ENCODE peak calls at places on chromosomes 16 and 17, in five cellular contexts. S is A549, G is heart right ventricle, U is ovary, Y is GM23338. E is an unnamed sample. For H3K4me1, the result is how much of the 10 kb centered on the place peaks cover.

GRCh38 chr16:46753015-46753414 is 4.9 kb upstream of the MYLK3 start:
- DNase-seq in U (no peak), S (no peak), Y (no peak), G (no peak), E (no peak)

GRCh38 chr17:1762233-1762905 is 509 bp downstream of the SERPINF1 start:
- DNase-seq in Y (peak), G (peak), U (peak), S (no peak), E (peak)

GRCh38 chr16:10009691-10010090 is 172.5 kb downstream of the GRIN2A start:
- DNase-seq in Y (no peak), G (no peak), S (no peak), U (no peak), E (no peak)

GRCh38 chr17:79844869-79845600 is 5.8 kb upstream of the CBX4 start:
- DNase-seq in S (peak), G (peak), Y (peak), U (peak), E (peak)

GRCh38 chr16:74757347-74757746 is 17.3 kb downstream of the FA2H start:
- DNase-seq in Y (no peak), S (no peak), U (no peak), G (no peak), E (no peak)

GRCh38 chr17:7383742-7384488 is 3.0 kb downstream of the TNK1 start:
- DNase-seq in G (no peak), S (no peak), Y (peak), U (peak), E (no peak)

GRCh38 chr17:4003501-4004421 is 39.5 kb upstream of the ATP2A3 start:
- DNase-seq in Y (peak), U (no peak), S (no peak), G (peak), E (peak)

GRCh38 chr17:19418312-19418992 is 7.4 kb downstream of the RNF112 start:
- DNase-seq in U (no peak), S (peak), Y (no peak), G (no peak), E (no peak)

GRCh38 chr16:85659805-85660511 is 28.8 kb downstream of the GINS2 start:
- DNase-seq in Y (peak), S (peak), U (peak), G (peak), E (peak)

GRCh38 chr16:74984194-74984669 is 691 bp downstream of the WDR59 start:
- DNase-seq in U (no peak), S (peak), G (no peak), Y (no peak), E (no peak)

DNA sequence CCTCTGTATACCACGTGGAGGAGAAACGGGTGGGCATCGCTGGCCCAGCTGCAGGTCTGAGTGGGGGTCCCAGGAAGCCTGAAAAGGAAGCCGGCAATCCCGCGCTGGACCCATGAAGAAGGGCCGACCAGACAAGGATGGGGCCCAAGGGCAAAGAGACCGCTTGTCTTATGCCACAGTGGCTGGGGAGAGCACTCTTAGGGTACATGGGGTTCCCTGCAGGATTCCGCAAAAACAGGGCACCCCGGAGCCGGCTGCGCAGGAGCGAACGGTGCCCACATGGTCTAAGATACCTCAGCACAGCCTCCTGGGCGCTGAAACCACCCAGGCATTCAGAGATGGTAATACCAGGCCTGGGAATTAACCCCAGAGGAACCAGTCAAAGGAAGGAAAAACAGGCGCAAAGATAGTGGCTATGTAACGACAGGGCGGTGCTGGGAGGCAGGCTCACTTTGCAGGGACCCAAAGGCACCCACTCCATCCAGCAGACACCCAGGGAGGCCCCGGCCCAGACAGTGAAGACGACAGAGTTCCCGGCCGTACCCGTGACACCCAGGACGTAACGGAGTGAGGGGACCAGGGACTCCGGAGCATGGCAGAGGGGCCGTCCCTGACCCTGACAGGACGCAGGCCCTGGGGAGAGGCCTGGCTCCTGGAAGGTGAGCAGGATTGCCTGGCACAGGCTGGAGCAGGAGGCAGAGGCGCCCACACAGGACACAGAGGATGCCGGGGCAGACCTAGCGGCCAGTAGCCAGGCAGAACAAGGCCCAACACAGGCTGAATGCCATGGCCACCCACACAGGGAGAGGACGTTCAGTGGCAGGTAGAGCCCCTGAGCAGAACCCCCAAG is 10.3 kb downstream of the PIEZO1 start:
- DNase-seq in G (no peak), U (no peak), Y (no peak), S (no peak), E (no peak)
- H3K4me1 ChIP-seq in G (half or more), U (under half), Y (under half), S (under half), E (half or more)

DNA sequence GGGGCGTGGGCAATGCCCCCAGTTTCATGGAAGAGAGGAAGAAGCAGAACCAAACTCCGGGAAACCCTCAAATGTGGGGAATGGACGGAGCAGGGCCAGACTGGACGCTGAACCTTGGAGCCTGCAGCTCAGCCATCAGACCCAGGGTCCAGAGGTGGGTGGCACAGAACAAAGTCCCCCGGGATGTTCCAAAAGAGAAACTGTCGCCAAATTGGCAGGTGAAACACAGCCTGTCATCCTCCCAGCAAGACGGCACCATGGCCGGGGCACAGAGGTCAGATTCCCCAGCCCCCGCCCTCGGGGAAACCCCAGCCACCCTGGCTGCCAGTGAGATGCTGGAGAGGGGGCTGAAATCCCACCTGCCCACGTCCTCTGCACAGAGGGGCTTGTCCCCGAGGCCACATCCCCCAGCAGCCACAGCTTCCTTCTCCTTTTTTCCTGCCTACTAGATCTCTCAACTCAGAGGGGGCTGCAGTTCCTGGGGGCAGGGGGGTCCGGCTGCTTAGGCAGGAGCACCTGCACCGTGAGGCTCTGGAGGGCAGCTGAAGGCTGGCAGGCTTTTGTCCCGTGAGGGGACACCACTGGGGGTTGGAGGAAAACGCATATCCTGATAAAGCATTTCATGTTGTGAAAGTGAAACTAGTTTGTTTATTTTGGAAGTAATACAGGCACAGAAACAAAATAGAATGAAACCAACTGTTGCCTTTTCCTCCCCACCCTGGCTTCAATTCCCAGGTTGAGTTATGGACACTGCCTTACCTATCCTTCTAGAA is 1.2 kb upstream of the SECTM1 start:
- DNase-seq in S (no peak), G (no peak), U (no peak), Y (no peak), E (no peak)
- H3K4me1 ChIP-seq in S (half or more), G (under half), U (under half), Y (under half), E (under half)

GRCh38 chr16:29818082-29818481 is 2.1 kb downstream of the PAGR1 start:
- DNase-seq in U (no peak), S (no peak), G (no peak), Y (no peak), E (no peak)

GRCh38 chr16:29819506-29819905 is 756 bp upstream of the MVP start:
- DNase-seq in S (peak), G (no peak), U (no peak), Y (no peak), E (no peak)

GRCh38 chr16:29820271-29820701 is at the start of gene MVP:
- DNase-seq in G (peak), S (peak), U (peak), Y (no peak), E (no peak)

GRCh38 chr16:29821663-29822115 is 1.4 kb downstream of the MVP start:
- DNase-seq in G (no peak), Y (no peak), S (peak), U (peak), E (no peak)

DNA sequence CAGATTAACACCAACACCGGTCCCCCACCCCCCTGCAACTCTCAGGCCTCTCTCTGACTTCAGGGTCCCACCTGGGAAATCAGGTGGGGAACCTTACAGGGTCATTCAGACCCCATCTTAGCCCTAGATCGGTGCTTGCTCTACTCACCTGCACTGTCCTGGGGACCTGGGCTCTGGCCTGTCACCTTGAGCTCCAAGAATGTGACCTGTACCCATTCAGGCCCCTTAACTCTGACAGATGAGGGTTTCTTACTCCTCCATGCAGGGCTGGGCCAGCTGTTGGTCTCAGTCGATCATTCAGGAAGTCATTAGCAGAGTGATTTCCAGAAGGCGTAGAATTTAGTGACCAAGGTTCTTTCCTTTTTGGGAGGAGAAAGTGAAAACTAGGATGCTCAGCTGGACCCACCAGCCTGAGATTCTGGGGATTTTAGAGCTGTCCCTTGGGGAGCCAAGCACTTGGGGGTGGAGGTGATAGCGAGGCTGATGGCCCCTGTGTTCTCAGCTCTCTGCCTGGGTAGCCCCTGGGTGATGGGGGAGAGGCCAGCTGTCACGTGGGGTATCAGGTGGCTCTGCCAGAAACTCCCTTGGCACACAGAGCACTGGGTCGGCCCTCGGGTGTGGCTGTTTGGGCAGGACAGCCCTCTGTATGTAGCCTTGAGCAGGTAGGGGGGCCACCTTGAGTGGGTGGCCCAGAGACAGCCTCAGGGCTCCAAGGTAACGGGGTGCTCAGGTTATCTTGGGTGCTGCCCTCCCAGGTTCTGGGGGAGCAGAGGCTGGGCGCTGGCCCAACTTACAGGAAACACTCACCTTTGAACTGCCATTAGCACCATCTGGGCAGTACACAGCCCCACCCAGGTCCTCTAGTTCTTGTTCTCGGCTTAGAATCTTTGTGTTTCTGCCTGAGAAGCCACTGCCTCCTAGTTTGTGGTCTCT is 734 bp downstream of the MVP start:
- DNase-seq in U (peak), Y (no peak), S (peak), G (peak), E (no peak)
- H3K4me1 ChIP-seq in U (under half), Y (under half), S (half or more), G (half or more), E (under half)

GRCh38 chr17:78417531-78417909 is 39.1 kb downstream of the PGS1 start:
- DNase-seq in U (no peak), Y (no peak), G (no peak), S (no peak), E (no peak)

GRCh38 chr17:78415821-78416301 is 37.4 kb downstream of the PGS1 start:
- DNase-seq in S (no peak), Y (no peak), U (no peak), G (no peak), E (no peak)

GRCh38 chr17:78418627-78419026 is 40.2 kb downstream of the PGS1 start:
- DNase-seq in U (no peak), S (no peak), Y (no peak), G (no peak), E (no peak)

GRCh38 chr17:78416311-78416711 is 37.9 kb downstream of the PGS1 start:
- DNase-seq in S (no peak), U (peak), G (no peak), Y (no peak), E (no peak)

DNA sequence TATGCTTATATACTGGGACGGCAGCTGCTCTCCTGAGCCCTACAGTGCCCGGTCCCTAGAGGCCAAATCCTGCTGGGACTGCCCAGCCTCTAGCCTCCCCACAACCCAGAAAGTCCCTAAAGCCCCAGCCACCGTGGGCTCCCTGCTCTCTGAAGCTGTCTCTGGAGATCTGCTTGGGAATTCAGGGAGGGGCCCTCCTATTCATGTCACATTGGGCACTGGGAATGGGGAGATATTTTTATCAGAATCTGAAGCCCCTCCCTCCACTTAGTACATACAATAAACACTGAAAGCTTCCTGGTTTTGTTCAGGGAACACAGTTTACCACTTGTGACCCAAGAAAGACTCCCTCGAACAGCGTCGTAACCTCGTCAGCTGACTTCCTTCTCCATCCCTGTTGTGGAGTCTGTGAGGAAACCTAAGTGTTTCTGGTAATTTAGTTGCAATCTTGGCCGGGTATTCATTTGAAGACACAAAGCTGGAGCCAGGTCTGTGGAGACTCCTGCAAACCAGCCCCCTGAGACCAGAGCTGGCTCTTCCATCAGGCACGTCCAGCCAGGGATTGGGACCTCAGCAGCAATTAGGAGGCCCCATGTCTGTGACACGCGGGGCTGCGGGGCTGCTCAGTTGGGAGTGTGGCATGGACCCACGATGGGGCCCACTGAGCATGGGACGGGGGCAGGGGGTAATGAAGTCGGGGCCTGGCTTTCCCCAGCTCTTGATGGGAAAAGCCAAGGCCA is 38.5 kb downstream of the PGS1 start:
- DNase-seq in U (no peak), Y (no peak), S (no peak), G (peak), E (no peak)
- H3K4me1 ChIP-seq in U (under half), Y (under half), S (under half), G (half or more), E (under half)

GRCh38 chr17:77400445-77400870 is 259.7 kb downstream of the SEC14L1 start:
- DNase-seq in G (peak), Y (peak), U (no peak), S (no peak), E (peak)

GRCh38 chr17:77402159-77402731 is 261.5 kb downstream of the SEC14L1 start:
- DNase-seq in U (no peak), S (no peak), G (no peak), Y (no peak), E (no peak)

GRCh38 chr17:77404812-77405581 is 264.2 kb downstream of the SEC14L1 start:
- DNase-seq in U (no peak), S (no peak), G (peak), Y (no peak), E (no peak)

GRCh38 chr17:77405867-77406513 is 265.2 kb downstream of the SEC14L1 start:
- DNase-seq in G (no peak), U (no peak), S (no peak), Y (no peak), E (no peak)

DNA sequence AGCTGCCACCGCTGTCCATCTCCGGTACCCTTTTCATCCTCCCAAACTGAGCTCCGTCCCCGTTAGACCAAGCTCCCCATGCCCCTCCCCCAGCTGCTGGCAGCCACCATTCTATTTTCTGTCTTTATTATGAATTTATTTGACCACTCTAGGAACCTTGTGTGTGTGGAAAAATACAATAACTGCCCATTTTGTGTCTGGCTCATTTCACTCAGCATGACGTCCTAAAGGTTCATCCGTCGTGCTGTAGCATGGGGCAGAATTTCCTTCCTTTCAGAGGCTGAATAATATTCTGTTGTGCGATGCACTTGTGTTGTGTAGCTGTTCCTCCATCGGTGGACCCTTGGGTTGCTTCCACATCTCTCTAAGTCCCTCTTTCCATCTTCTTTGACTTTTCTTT is 263.1 kb downstream of the SEC14L1 start:
- DNase-seq in G (no peak), Y (no peak), S (no peak), U (no peak), E (no peak)
- H3K4me1 ChIP-seq in G (half or more), Y (under half), S (under half), U (under half), E (under half)

GRCh38 chr17:42891539-42892152 is 9.0 kb upstream of the G6PC1 start:
- DNase-seq in S (no peak), G (peak), Y (peak), U (peak), E (peak)
- H3K4me1 ChIP-seq in S (under half), G (under half), Y (under half), U (under half), E (under half)

GRCh38 chr16:22010902-22011301 is 3.0 kb downstream of the MOSMO start:
- DNase-seq in U (no peak), Y (no peak), S (no peak), G (no peak), E (no peak)
- H3K4me1 ChIP-seq in U (under half), Y (under half), S (under half), G (under half), E (under half)

GRCh38 chr16:716250-716607 is 1.3 kb downstream of the METRN start:
- DNase-seq in U (no peak), G (no peak), S (peak), Y (peak), E (no peak)
- H3K4me1 ChIP-seq in U (under half), G (under half), S (half or more), Y (under half), E (under half)